ENCODE peak calls at places on chromosomes 6 and 20, in eight cellular contexts. N, D, B, C, P, W, I and M are unnamed samples.

GRCh38 chr6:116268589-116269293 is 11.0 kb downstream of the TSPYL1 start:
- DNase-seq in P (no peak), B (no peak), C (no peak), N (peak; percentile 57), I (peak; percentile 90), W (no peak), D (peak; percentile 87), M (no peak)

GRCh38 chr20:62763404-62763803 is 32.9 kb upstream of the MRGBP start:
- DNase-seq in C (peak; percentile 24), N (no peak), W (no peak), D (no peak), B (no peak), P (no peak), I (no peak), M (peak; percentile 9)

GRCh38 chr6:34027445-34027936 is 118.4 kb downstream of the GRM4 start:
- DNase-seq in N (peak; percentile 85), P (peak; percentile 58), W (peak; percentile 82), C (no peak), B (peak; percentile 75), I (peak; percentile 49), D (peak; percentile 57), M (no peak)

GRCh38 chr20:45545754-45546453 is 1.3 kb downstream of the EPPIN start:
- DNase-seq in W (no peak), B (no peak), C (no peak), I (peak; percentile 22), N (peak; percentile 10), P (no peak), D (peak; percentile 24), M (no peak)

GRCh38 chr6:166465671-166466087 is 82.9 kb upstream of the MPC1 start:
- DNase-seq in B (no peak), P (no peak), D (no peak), W (no peak), N (no peak), I (no peak), C (no peak), M (no peak)

GRCh38 chr6:3252369-3252768 is 6.4 kb upstream of the PSMG4 start:
- DNase-seq in P (no peak), W (no peak), C (no peak), I (no peak), B (no peak), N (no peak), D (no peak), M (peak; percentile 41)

GRCh38 chr6:18406955-18407738 is 20.0 kb downstream of the RNF144B start:
- DNase-seq in C (no peak), D (no peak), I (no peak), W (no peak), B (no peak), P (no peak), N (no peak), M (no peak)

GRCh38 chr6:28125396-28125795 is 987 bp downstream of the ZSCAN16 start:
- DNase-seq in P (no peak), N (no peak), B (no peak), C (no peak), W (no peak), I (no peak), D (no peak), M (no peak)

GRCh38 chr20:8057871-8058270 is 38.3 kb upstream of the TMX4 start:
- DNase-seq in B (no peak), P (no peak), I (no peak), W (no peak), C (no peak), D (no peak), N (no peak), M (no peak)